ENCODE peak calls at places on chromosomes 7 and 10, in five cellular contexts. O is heart right ventricle; W is Right ventricle myocardium inferior; G is CD8-positive, alpha-beta memory T cell; Z is GM20000. N is an unnamed sample.

GRCh38 chr7:128710391-128710930 is 28.7 kb upstream of the CALU start:
- DNase-seq in O (no peak), W (no peak), G (no peak), Z (no peak), N (no peak)

GRCh38 chr7:128891942-128892269 is 18.6 kb downstream of the KCP start:
- DNase-seq in O (no peak), W (peak), G (no peak), Z (no peak), N (no peak)

GRCh38 chr10:80408198-80409085 is at the start of gene PRXL2A:
- DNase-seq in O (peak), W (peak), G (peak), Z (peak), N (peak)

GRCh38 chr10:27527597-27528295 is 23.6 kb downstream of the RAB18 start:
- DNase-seq in O (no peak), W (no peak), G (no peak), Z (no peak), N (no peak)

GRCh38 chr10:32386623-32387022 is 39.7 kb upstream of the EPC1 start:
- DNase-seq in O (no peak), W (no peak), G (no peak), Z (no peak), N (no peak)

GRCh38 chr7:69564454-69565417 is 33.5 kb upstream of the AUTS2 start:
- DNase-seq in O (no peak), W (no peak), G (no peak), Z (no peak), N (peak)

GRCh38 chr10:28663576-28664368 is 13.5 kb upstream of the BAMBI start:
- DNase-seq in O (peak), W (no peak), G (peak), Z (peak), N (peak)

GRCh38 chr10:89978081-89978480 is 276.7 kb downstream of the KIF20B start:
- DNase-seq in O (no peak), W (no peak), G (no peak), Z (no peak), N (no peak)

GRCh38 chr10:101237908-101238731 is 8.9 kb upstream of the LBX1 start:
- DNase-seq in O (no peak), W (no peak), G (no peak), Z (no peak), N (no peak)

GRCh38 chr10:101124933-101125332 is 6.2 kb upstream of the TLX1 start:
- DNase-seq in O (no peak), W (no peak), G (no peak), Z (no peak), N (no peak)

GRCh38 chr10:31584098-31584631 is 265.1 kb downstream of the ZEB1 start:
- DNase-seq in O (peak), W (no peak), G (no peak), Z (no peak), N (no peak)

GRCh38 chr10:1152386-1153252 is 96.4 kb downstream of the WDR37 start:
- DNase-seq in O (no peak), W (peak), G (no peak), Z (no peak), N (no peak)

GRCh38 chr10:126930506-126931458 is 25.6 kb downstream of the DOCK1 start:
- DNase-seq in O (no peak), W (no peak), G (no peak), Z (no peak), N (no peak)

GRCh38 chr10:103859161-103860141 is 4.1 kb upstream of the SH3PXD2A start:
- DNase-seq in O (no peak), W (no peak), G (peak), Z (peak), N (peak)

GRCh38 chr10:62594093-62594520 is 210.4 kb upstream of the ADO start:
- DNase-seq in O (peak), W (no peak), G (peak), Z (peak), N (peak)

GRCh38 chr10:76868088-76868949 is 769.3 kb downstream of the KCNMA1 start:
- DNase-seq in O (no peak), W (no peak), G (no peak), Z (no peak), N (no peak)

GRCh38 chr10:3980660-3981059 is 195.7 kb upstream of the KLF6 start:
- DNase-seq in O (no peak), W (no peak), G (peak), Z (no peak), N (no peak)

GRCh38 chr7:2012044-2012900 is 220.5 kb downstream of the MAD1L1 start:
- DNase-seq in O (peak), W (peak), G (no peak), Z (no peak), N (no peak)

GRCh38 chr10:43902842-43903241 is 254.2 kb upstream of the ZNF32 start:
- DNase-seq in O (no peak), W (no peak), G (no peak), Z (no peak), N (no peak)

GRCh38 chr10:106830466-106830865 is 334.0 kb downstream of the SORCS1 start:
- DNase-seq in O (no peak), W (no peak), G (no peak), Z (no peak), N (no peak)

GRCh38 chr10:24790073-24790472 is 66.4 kb upstream of the ARHGAP21 start:
- DNase-seq in O (no peak), W (no peak), G (no peak), Z (no peak), N (no peak)

GRCh38 chr7:101817930-101818698 is 688 bp downstream of the CUX1 start:
- DNase-seq in O (no peak), W (no peak), G (no peak), Z (no peak), N (no peak)

GRCh38 chr10:58817499-58817898 is 304.8 kb downstream of the BICC1 start:
- DNase-seq in O (no peak), W (no peak), G (no peak), Z (no peak), N (no peak)

GRCh38 chr10:102152545-102152890 is 329 bp downstream of the NOLC1 start:
- DNase-seq in O (no peak), W (no peak), G (no peak), Z (no peak), N (no peak)

GRCh38 chr7:50721661-50722259 is 60.9 kb downstream of the GRB10 start:
- DNase-seq in O (no peak), W (no peak), G (no peak), Z (no peak), N (no peak)